ENCODE peak calls at places on chromosomes 13 and 19, in four cellular contexts. X, P, T and Z are unnamed samples.

GRCh38 chr13:24280722-24281121 is 28.7 kb upstream of the C1QTNF9 start:
- DNase-seq in T (no peak), X (no peak), P (no peak), Z (no peak)

GRCh38 chr13:18739310-18739709 is 442.3 kb downstream of the TUBA3C start:
- DNase-seq in X (no peak), T (no peak), P (no peak), Z (no peak)

GRCh38 chr13:29810145-29810742 is 40.2 kb downstream of the UBL3 start:
- DNase-seq in T (no peak), X (peak), P (no peak), Z (no peak)

GRCh38 chr13:24106429-24106828 is 54.1 kb upstream of the SPATA13 start:
- DNase-seq in X (no peak), P (no peak), T (no peak), Z (no peak)

GRCh38 chr13:110044521-110045200 is 258.3 kb upstream of the IRS2 start:
- DNase-seq in P (no peak), T (no peak), X (peak), Z (no peak)

GRCh38 chr13:63389756-63390155 is 1974.1 kb upstream of the PCDH20 start:
- DNase-seq in T (no peak), X (no peak), P (no peak), Z (no peak)

GRCh38 chr13:109285586-109285985 is 500.8 kb downstream of the IRS2 start:
- DNase-seq in X (no peak), T (no peak), P (no peak), Z (no peak)

GRCh38 chr19:45962021-45962420 is 11.6 kb downstream of the NOVA2 start:
- DNase-seq in T (no peak), P (no peak), X (no peak), Z (no peak)

GRCh38 chr13:30934381-30934780 is 1.9 kb downstream of the TEX26 start:
- DNase-seq in X (no peak), P (no peak), T (no peak), Z (no peak)

GRCh38 chr13:30119476-30119875 is 187.9 kb downstream of the KATNAL1 start:
- DNase-seq in P (no peak), X (peak), T (no peak), Z (no peak)

GRCh38 chr19:35253316-35254286 is 4.8 kb downstream of the LSR start:
- DNase-seq in P (no peak), T (no peak), X (no peak), Z (no peak)

GRCh38 chr19:46614114-46614701 is 10.7 kb downstream of the PTGIR start:
- DNase-seq in X (peak), P (no peak), T (peak), Z (peak)

GRCh38 chr13:59532405-59532804 is 631.3 kb downstream of the DIAPH3 start:
- DNase-seq in X (peak), P (no peak), T (no peak), Z (no peak)

GRCh38 chr13:33087790-33088189 is 71.6 kb downstream of the KL start:
- DNase-seq in X (peak), P (no peak), T (no peak), Z (no peak)

GRCh38 chr13:80454245-80454644 is 113.3 kb upstream of the SPRY2 start:
- DNase-seq in P (no peak), T (no peak), X (peak), Z (no peak)

GRCh38 chr19:43895727-43896126 is 39.4 kb downstream of the ZNF45 start:
- DNase-seq in X (no peak), T (no peak), P (no peak), Z (no peak)

GRCh38 chr13:97933736-97934135 is 19.7 kb upstream of the IPO5 start:
- DNase-seq in X (no peak), P (no peak), T (no peak), Z (no peak)

GRCh38 chr13:67736646-67737420 is 506.7 kb upstream of the PCDH9 start:
- DNase-seq in X (peak), T (no peak), P (no peak), Z (no peak)

GRCh38 chr13:24184265-24184841 is 23.8 kb downstream of the SPATA13 start:
- DNase-seq in P (no peak), X (no peak), T (no peak), Z (no peak)

GRCh38 chr19:30118760-30119159 is 176.7 kb downstream of the URI1 start:
- DNase-seq in P (no peak), T (no peak), X (no peak), Z (no peak)

GRCh38 chr13:53126803-53127202 is 98.2 kb downstream of the OLFM4 start:
- DNase-seq in P (no peak), X (peak), T (no peak), Z (no peak)

DNA sequence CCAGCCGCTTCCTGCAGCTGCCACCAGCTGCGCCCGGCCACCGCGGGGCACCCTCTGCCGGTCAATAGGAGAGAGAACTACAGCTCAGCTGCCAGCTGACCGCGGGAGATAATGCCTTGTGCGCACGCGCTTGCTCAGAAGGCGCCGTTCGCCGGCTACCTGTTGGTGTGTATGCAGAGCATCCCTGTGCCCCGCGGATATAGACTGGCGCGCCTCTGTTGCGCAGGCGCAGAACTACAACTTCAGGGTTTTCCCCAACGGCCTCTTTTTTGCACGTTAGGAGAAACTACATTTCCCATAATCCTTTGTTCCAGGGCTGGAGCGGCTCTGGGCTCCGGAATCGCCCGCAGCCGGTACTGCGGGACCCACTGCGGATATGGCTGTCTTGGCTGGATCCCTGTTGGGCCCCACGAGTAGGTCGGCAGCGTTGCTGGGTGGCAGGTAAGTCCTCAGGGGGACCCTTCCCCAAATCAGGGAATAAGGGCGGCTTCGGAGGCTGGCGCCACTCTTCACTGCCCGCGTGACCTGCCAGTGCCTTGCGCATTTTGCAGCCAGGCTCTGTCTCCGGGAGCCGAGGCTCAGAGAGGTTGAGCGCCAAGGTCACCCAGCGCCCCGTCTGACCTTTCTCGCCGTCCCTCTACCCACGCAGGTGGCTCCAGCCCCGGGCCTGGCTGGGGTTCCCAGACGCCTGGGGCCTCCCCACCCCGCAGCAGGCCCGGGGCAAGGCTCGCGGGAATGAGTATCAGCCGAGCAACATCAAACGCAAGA is at the start of gene MRPL34:
- DNase-seq in T (peak), P (peak), X (peak), Z (peak)
- TF ChIP-seq CTCF in T (peak), P (peak), X (peak), Z (peak)

GRCh38 chr19:57748029-57748428 is 1.4 kb downstream of the ZNF776 start:
- DNase-seq in P (no peak), T (no peak), X (no peak), Z (no peak)

GRCh38 chr19:57746580-57747471 is at the start of gene ZNF776:
- DNase-seq in P (peak), T (peak), X (peak), Z (peak)

DNA sequence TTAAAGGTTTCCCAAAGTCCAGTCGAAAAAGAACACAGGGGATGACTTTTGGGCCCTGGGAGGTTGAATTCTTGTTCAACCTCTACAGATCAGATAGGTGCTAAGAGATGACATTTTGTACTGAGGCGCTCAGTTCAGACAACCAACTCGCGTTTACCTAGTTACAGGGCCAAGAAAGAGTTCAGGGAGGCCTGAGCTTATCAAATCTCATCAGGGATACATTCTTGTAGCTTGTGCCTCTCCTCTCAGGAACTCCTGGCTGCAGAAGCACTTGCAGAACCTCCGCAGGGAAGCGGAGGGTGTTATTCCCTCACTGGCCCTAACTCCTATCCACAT is 825 bp downstream of the ZNF776 start:
- DNase-seq in T (no peak), X (no peak), P (no peak), Z (no peak)
- H3K27ac ChIP-seq in T (peak), X (no peak), P (no peak), Z (peak)

GRCh38 chr19:10603084-10603872 is 16.2 kb upstream of the AP1M2 start:
- DNase-seq in X (no peak), P (no peak), T (peak), Z (peak)
- TF ChIP-seq CTCF in X (no peak), P (no peak), T (no peak), Z (no peak)

DNA sequence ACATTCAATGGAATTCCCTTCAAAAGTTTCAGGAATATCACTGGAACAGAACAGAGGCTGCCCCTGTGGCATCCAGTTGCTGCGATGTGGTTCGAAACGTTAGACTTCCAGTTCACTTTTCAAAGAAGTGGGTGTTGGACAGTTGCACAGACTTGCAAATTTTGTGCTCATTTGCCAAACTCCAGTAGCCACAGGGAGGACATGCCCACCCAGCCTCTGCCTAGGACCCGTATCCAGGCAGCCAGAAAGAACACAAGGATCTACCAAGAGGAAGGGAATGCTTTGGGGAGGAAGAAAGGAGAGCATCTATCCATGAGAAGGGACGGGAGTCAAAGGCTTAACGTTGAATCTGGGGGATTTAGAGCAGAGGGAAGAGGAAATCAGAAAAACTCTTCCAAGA is at the start of gene METTL21C:
- DNase-seq in X (no peak), P (no peak), T (no peak), Z (no peak)
- H3K27ac ChIP-seq in X (no peak), P (no peak), T (no peak), Z (no peak)

GRCh38 chr13:44024496-44025155 is 144.9 kb downstream of the LACC1 start:
- DNase-seq in X (no peak), P (no peak), T (no peak), Z (no peak)

GRCh38 chr13:44030615-44031014 is 150.9 kb downstream of the LACC1 start:
- DNase-seq in P (no peak), X (no peak), T (no peak), Z (no peak)

GRCh38 chr13:44021422-44021821 is 141.7 kb downstream of the LACC1 start:
- DNase-seq in X (no peak), T (no peak), P (no peak), Z (no peak)

GRCh38 chr13:44022196-44022595 is 142.5 kb downstream of the LACC1 start:
- DNase-seq in T (no peak), P (no peak), X (peak), Z (no peak)

DNA sequence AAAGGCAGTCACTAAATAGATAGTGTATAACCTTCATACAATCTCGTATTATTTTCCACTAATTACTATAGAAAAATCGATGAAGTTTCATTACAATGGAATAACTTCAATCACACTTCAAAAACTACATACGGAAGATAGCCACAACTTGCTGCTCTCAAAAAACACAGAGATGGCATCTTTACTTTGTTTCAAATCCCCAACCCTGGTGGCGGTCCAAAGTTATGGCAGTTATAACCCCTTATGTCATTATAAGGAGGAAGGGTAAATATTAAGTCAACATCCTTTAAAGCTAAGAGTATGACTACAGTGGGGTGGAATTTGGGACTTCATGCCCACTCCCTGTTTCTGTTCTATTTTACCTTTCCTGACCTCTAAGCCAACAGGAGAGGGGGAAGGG is 146.5 kb downstream of the LACC1 start:
- DNase-seq in T (no peak), P (no peak), X (no peak), Z (no peak)
- TF ChIP-seq CTCF in T (no peak), P (no peak), X (no peak), Z (no peak)

GRCh38 chr13:40983725-40984669 is 35.1 kb downstream of the ELF1 start:
- DNase-seq in T (no peak), P (no peak), X (no peak), Z (no peak)
- H3K27ac ChIP-seq in T (peak), P (peak), X (no peak), Z (peak)

GRCh38 chr13:51959773-51960172 is 51.5 kb downstream of the ATP7B start:
- DNase-seq in P (no peak), X (no peak), T (no peak), Z (no peak)
- TF ChIP-seq CTCF in P (no peak), X (no peak), T (no peak), Z (no peak)